ENCODE peak calls at places on chromosomes 7 and 10, in five cellular contexts. H is MV-4-11, M is GM13977, G is Panc1, O is neural crest cell. Z is an unnamed sample.

GRCh38 chr10:100736144-100736808 is 9.1 kb upstream of the PAX2 start:
- DNase-seq in H (no peak), M (peak), G (no peak), O (no peak), Z (no peak)

GRCh38 chr7:139915301-139915863 is 86.3 kb downstream of the TBXAS1 start:
- DNase-seq in H (no peak), M (no peak), G (peak), O (no peak), Z (no peak)

GRCh38 chr10:12376211-12376610 is 26.9 kb downstream of the CAMK1D start:
- DNase-seq in H (no peak), M (no peak), G (no peak), O (no peak), Z (no peak)

GRCh38 chr7:158300427-158300826 is 287.2 kb downstream of the PTPRN2 start:
- DNase-seq in H (no peak), M (no peak), G (no peak), O (no peak), Z (no peak)

GRCh38 chr7:45187946-45188411 is 30.4 kb downstream of the RAMP3 start:
- DNase-seq in H (no peak), M (no peak), G (no peak), O (no peak), Z (no peak)

GRCh38 chr7:37289347-37289746 is 159.3 kb downstream of the ELMO1 start:
- DNase-seq in H (no peak), M (no peak), G (no peak), O (no peak), Z (no peak)

GRCh38 chr10:73992899-73993788 is 4.8 kb upstream of the VCL start:
- DNase-seq in H (peak), M (no peak), G (no peak), O (no peak), Z (peak)

GRCh38 chr7:46015107-46015868 is 94.2 kb upstream of the IGFBP3 start:
- DNase-seq in H (peak), M (no peak), G (no peak), O (peak), Z (no peak)

GRCh38 chr7:106177738-106178592 is 65.9 kb upstream of the SYPL1 start:
- DNase-seq in H (no peak), M (no peak), G (no peak), O (no peak), Z (no peak)

GRCh38 chr7:80942261-80943041 is 23.6 kb upstream of the SEMA3C start:
- DNase-seq in H (no peak), M (no peak), G (peak), O (no peak), Z (peak)

GRCh38 chr7:27685209-27685608 is 22.5 kb upstream of the HIBADH start:
- DNase-seq in H (no peak), M (no peak), G (no peak), O (no peak), Z (no peak)

GRCh38 chr7:47284691-47285246 is 297.1 kb downstream of the TNS3 start:
- DNase-seq in H (no peak), M (no peak), G (no peak), O (no peak), Z (no peak)

GRCh38 chr7:137006293-137006692 is 137.8 kb downstream of the CHRM2 start:
- DNase-seq in H (no peak), M (no peak), G (no peak), O (no peak), Z (no peak)

Z was measured in lung microvascular endothelial cell.